ENCODE peak calls at places on chromosomes 7 and 10, in eight cellular contexts. A is tibial artery, I is endodermal cell, X is thoracic aorta, L is GM10248, M is stomach, B is breast epithelium, Z is Calu3. N is an unnamed sample.

GRCh38 chr10:44971935-44972792 is 6.4 kb downstream of the DEPP1 start:
- DNase-seq in A (no peak), I (no peak), X (no peak), L (no peak), M (no peak), B (no peak), Z (no peak), N (no peak)

GRCh38 chr10:36172574-36172973 is 530.5 kb upstream of the FZD8 start:
- DNase-seq in A (no peak), I (no peak), X (no peak), L (no peak), M (no peak), B (no peak), Z (no peak), N (no peak)

GRCh38 chr10:15744217-15744865 is 24.6 kb upstream of the ITGA8 start:
- DNase-seq in A (peak; percentile 46), I (peak; percentile 91), X (no peak), L (peak; percentile 47), M (peak; percentile 38), B (no peak), Z (peak; percentile 48), N (no peak)

GRCh38 chr10:125694874-125695273 is 11.9 kb upstream of the TEX36 start:
- DNase-seq in A (no peak), I (no peak), X (no peak), L (no peak), M (no peak), B (no peak), Z (no peak), N (no peak)

GRCh38 chr7:71272509-71273214 is 140.7 kb downstream of the GALNT17 start:
- DNase-seq in A (no peak), I (no peak), X (no peak), L (no peak), M (no peak), B (no peak), Z (no peak), N (no peak)

GRCh38 chr7:106218546-106218945 is 66.2 kb downstream of the NAMPT start:
- DNase-seq in A (no peak), I (no peak), X (no peak), L (no peak), M (no peak), B (no peak), Z (no peak), N (no peak)

GRCh38 chr10:44931621-44932337 is 20.6 kb downstream of the TMEM72 start:
- DNase-seq in A (no peak), I (no peak), X (no peak), L (no peak), M (no peak), B (no peak), Z (no peak), N (no peak)

GRCh38 chr7:92875719-92876118 is 39.3 kb upstream of the CDK6 start:
- DNase-seq in A (no peak), I (no peak), X (no peak), L (no peak), M (no peak), B (no peak), Z (no peak), N (no peak)

GRCh38 chr7:156652886-156653568 is 12.5 kb downstream of the RNF32 start:
- DNase-seq in A (no peak), I (no peak), X (no peak), L (no peak), M (no peak), B (no peak), Z (no peak), N (no peak)

GRCh38 chr7:104550362-104550761 is 222.0 kb downstream of the LHFPL3 start:
- DNase-seq in A (no peak), I (no peak), X (no peak), L (no peak), M (no peak), B (no peak), Z (no peak), N (no peak)

GRCh38 chr7:157471259-157472125 is 134.7 kb downstream of the DNAJB6 start:
- DNase-seq in A (peak; percentile 6), I (peak; percentile 26), X (no peak), L (no peak), M (peak; percentile 23), B (no peak), Z (no peak), N (no peak)

GRCh38 chr7:95536656-95537311 is 51.0 kb downstream of the ASB4 start:
- DNase-seq in A (no peak), I (no peak), X (no peak), L (no peak), M (no peak), B (no peak), Z (no peak), N (no peak)

DNA sequence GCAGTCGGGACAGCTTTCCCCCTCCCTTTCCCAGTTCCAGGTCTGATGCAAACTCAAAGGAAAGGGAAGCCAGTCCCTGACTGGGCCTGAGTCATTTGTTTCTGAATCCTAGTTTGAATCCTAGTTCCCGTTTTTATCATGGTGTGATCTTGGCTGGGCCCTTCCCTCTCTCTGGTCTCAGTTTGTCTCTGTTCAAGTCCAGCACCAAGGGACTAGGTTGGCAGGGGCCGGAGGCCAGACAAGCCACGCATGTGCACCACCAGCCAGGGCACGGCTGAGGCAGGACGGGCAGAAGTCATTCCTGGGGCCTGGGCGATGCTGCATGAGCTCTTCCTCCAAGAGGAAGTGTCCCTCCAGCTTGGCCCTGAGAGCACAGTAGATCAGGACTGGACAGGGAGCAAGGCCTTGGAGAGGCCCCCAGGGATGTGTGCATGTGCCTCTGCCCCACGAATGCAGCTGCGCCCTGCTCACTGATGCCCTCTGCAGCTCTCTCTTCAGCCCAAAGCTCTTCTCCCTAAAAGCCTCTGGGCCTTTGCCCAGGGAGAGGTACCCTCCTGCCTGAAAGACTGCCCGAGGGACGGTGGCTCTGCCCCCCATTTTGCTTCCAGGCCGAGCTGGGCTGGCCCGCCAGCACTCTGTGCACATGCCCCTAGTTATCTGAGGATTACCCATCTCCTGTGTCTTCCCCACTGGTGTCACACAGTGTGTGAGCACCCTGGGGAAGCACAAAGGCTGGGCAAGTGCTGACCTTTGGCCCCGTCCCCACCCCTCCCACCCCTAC is 86.7 kb downstream of the ZMIZ1 start:
- DNase-seq in A (peak; percentile 72), I (peak; percentile 63), X (no peak), L (no peak), M (no peak), B (no peak), Z (no peak), N (no peak)
- TF ChIP-seq CTCF in A (peak; percentile 6), I (peak; percentile 32), X (no peak), L (no peak), M (no peak), B (no peak), Z (no peak), N (no peak)

GRCh38 chr7:149319376-149319775 is 57.4 kb downstream of the ZNF783 start:
- DNase-seq in A (no peak), I (no peak), X (no peak), L (no peak), M (no peak), B (no peak), Z (no peak), N (no peak)

GRCh38 chr7:149321978-149322541 is 60.1 kb downstream of the ZNF783 start:
- DNase-seq in A (no peak), I (no peak), X (no peak), L (peak; percentile 33), M (no peak), B (no peak), Z (no peak), N (no peak)

GRCh38 chr7:149320313-149321124 is 58.5 kb downstream of the ZNF783 start:
- DNase-seq in A (no peak), I (no peak), X (no peak), L (no peak), M (no peak), B (no peak), Z (no peak), N (no peak)

GRCh38 chr7:149316606-149317005 is 54.6 kb downstream of the ZNF783 start:
- DNase-seq in A (no peak), I (no peak), X (no peak), L (no peak), M (no peak), B (no peak), Z (no peak), N (no peak)

DNA sequence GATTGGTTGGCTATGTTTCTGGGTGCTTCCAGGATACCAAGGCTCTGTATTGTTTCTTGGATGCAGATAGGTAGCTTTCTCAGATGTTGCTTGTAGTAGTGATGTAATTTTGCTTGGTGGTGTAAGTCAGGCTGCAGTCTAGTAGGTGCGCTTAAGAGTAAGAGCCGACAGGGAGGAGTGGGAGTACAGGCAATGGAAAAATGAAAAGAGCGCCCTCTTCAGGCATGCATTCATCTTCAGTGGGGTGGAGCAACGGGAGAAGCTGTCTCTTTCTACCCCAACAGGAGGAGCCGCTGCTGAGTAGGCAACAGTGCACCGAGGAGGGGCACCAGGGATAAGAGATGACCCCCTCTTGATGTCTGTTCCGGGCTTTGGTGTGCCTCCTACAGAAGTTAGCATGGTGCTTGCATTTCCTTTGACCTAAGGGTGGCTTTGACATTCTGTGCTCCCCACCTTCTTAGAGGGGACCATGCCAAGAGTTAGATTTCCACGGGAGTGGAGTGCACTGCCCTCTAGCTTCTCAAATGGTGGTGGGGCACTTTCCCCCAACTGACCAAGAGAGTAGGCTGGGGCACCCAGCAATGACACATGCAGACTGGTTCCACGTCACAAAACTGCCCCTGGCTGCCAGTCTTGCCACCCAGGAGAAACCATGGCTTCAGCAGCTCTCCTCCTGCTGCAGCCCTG is 56.1 kb downstream of the ZNF783 start:
- DNase-seq in A (no peak), I (peak; percentile 78), X (no peak), L (peak; percentile 7), M (no peak), B (no peak), Z (no peak), N (no peak)
- TF ChIP-seq CTCF in A (no peak), I (peak; percentile 69), X (no peak), L (no peak), M (no peak), B (no peak), Z (no peak), N (no peak)

DNA sequence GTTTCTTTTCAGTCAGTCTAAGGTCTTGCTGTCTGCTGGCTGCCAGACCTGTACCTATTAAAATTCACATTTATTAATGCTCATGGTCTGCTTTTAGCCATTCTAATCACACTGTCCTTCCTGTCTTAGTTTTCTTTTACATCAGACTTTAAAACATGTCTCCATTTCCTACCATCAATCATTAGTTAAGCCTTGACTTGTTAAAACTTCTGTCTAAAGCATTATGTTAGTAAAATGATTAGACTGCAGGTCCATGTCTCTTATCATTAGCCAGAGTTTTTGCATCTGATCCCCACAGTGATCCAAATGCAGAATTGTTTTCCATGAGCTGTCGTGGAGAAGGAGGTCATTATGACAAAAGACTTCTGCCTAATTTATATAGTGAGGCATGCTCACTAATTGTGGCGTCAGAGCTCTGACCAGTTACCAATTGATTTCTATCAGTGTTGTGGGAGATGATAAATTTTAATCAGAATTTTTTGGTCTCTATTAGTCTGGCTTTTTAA is 226.5 kb downstream of the DKK1 start:
- DNase-seq in A (no peak), I (no peak), X (no peak), L (no peak), M (no peak), B (no peak), Z (no peak), N (no peak)
- TF ChIP-seq CTCF in A (no peak), I (no peak), X (no peak), L (no peak), M (no peak), B (no peak), Z (no peak), N (no peak)

DNA sequence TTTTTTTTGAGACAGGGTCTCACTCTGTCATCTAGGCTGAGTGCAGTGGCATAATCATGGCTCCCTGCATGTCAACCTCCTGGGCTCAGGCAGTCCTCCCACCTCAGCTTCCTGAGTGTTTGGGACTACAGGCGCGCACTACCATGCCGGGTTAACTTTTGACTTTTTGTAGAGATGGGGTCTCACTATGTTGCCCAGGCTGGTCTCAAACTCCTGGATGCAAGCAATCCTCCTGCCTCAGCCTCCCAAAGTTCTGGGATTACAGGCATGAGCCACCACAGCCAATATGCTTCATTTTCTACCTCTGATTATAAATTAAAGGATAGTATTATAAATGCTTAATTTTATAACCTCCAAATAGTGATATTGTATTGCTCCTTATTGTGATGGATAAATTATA is 121.3 kb downstream of the ADK start:
- DNase-seq in A (no peak), I (no peak), X (no peak), L (no peak), M (no peak), B (no peak), Z (no peak), N (no peak)
- TF ChIP-seq CTCF in A (no peak), I (no peak), X (no peak), L (no peak), M (no peak), B (no peak), Z (no peak), N (no peak)